ENCODE peak calls at places on chromosomes 16 and 17, in five cellular contexts. X, Q, D, K and C are unnamed samples.

GRCh38 chr16:4594433-4595410 is 20.0 kb downstream of the UBALD1 start:
- DNase-seq in K (no peak), D (no peak), Q (no peak), X (no peak), C (no peak)

GRCh38 chr17:28443901-28444638 is 29.4 kb upstream of the SLC13A2 start:
- DNase-seq in K (no peak), Q (no peak), D (no peak), X (no peak), C (no peak)

GRCh38 chr17:15907290-15907689 is 37.6 kb upstream of the ADORA2B start:
- DNase-seq in X (no peak), K (no peak), Q (no peak), D (no peak), C (no peak)

GRCh38 chr16:23148513-23149266 is 562 bp downstream of the USP31 start:
- DNase-seq in D (peak; percentile 40), Q (peak; percentile 70), X (peak; percentile 59), K (peak; percentile 63), C (no peak)

GRCh38 chr16:51146256-51146924 is 4.7 kb downstream of the SALL1 start:
- DNase-seq in K (no peak), Q (no peak), D (no peak), X (no peak), C (no peak)

GRCh38 chr17:6095501-6095900 is 25.3 kb downstream of the WSCD1 start:
- DNase-seq in D (no peak), X (no peak), K (no peak), Q (no peak), C (no peak)

GRCh38 chr17:70713694-70714093 is 544.4 kb downstream of the KCNJ2 start:
- DNase-seq in Q (no peak), X (no peak), D (no peak), K (no peak), C (no peak)

GRCh38 chr16:59634951-59635350 is 900.8 kb upstream of the GOT2 start:
- DNase-seq in X (no peak), K (no peak), Q (no peak), D (no peak), C (peak; percentile 35)

GRCh38 chr16:19769239-19769638 is 51.2 kb downstream of the IQCK start:
- DNase-seq in Q (no peak), X (no peak), D (no peak), K (no peak), C (no peak)

GRCh38 chr17:73753751-73754496 is 109.7 kb upstream of the SDK2 start:
- DNase-seq in X (no peak), D (no peak), K (no peak), Q (no peak), C (no peak)

GRCh38 chr16:27429981-27430441 is 28.0 kb downstream of the IL21R start:
- DNase-seq in Q (peak; percentile 46), D (no peak), K (no peak), X (no peak), C (no peak)

GRCh38 chr16:27426423-27427408 is 24.7 kb downstream of the IL21R start:
- DNase-seq in Q (peak; percentile 95), D (peak; percentile 23), K (peak; percentile 81), X (peak; percentile 47), C (no peak)

GRCh38 chr16:27429330-27429871 is 27.4 kb downstream of the IL21R start:
- DNase-seq in X (no peak), Q (no peak), D (no peak), K (no peak), C (no peak)

GRCh38 chr16:27427538-27427937 is 25.6 kb downstream of the IL21R start:
- DNase-seq in D (no peak), X (no peak), Q (peak; percentile 37), K (no peak), C (no peak)

DNA sequence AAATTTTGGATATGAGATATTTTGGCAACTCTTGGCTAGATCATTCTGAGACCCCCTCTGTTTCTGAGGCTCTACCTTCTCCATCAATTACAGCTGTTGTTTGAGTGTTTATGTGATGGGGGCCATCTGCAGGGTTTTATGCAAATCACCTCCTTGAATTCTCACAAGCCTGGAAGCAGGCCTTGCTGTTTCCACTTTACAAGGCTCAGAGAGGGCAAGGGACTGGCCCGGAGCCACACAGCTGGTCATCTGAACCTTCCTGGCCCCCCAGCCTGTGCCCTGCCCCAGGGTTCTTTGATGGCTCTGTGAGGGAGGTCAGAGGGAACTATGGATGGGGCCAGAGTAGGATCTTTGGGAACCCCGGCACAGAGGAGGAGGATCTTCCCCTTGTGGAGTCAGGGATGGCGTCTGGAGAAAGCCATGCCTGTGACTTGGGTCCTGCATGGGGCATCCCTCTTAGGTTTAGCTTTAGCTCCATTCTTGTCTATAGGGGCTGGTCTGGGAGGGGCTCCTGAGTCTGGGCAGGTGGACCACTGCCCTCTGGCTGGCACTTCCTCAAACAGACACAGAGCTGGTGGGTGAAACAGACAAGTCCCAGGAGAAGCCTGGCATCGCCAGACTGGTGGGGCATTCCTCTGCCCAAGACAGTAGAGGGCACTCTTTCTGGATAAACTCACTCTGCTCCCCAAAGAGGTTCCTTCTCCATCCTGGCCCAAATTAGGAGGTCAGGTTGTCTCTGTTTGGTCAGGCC is 26.2 kb downstream of the IL21R start:
- DNase-seq in K (peak; percentile 14), D (no peak), X (no peak), Q (peak; percentile 62), C (no peak)
- TF ChIP-seq CTCF in K (peak; percentile 21), D (no peak), X (no peak), Q (peak; percentile 35), C (no peak)

GRCh38 chr16:48113471-48113870 is 42.3 kb downstream of the ABCC12 start:
- DNase-seq in X (peak; percentile 53), K (no peak), D (peak; percentile 15), Q (no peak), C (no peak)
- TF ChIP-seq CTCF in X (peak; percentile 31), K (peak; percentile 42), D (no peak), Q (peak; percentile 5), C (peak; percentile 50)

GRCh38 chr17:38766341-38766740 is 13.8 kb downstream of the PSMB3 start:
- DNase-seq in X (no peak), D (no peak), Q (no peak), K (no peak), C (no peak)

GRCh38 chr17:38762231-38762630 is 9.7 kb downstream of the PSMB3 start:
- DNase-seq in Q (no peak), K (no peak), X (no peak), D (no peak), C (no peak)

DNA sequence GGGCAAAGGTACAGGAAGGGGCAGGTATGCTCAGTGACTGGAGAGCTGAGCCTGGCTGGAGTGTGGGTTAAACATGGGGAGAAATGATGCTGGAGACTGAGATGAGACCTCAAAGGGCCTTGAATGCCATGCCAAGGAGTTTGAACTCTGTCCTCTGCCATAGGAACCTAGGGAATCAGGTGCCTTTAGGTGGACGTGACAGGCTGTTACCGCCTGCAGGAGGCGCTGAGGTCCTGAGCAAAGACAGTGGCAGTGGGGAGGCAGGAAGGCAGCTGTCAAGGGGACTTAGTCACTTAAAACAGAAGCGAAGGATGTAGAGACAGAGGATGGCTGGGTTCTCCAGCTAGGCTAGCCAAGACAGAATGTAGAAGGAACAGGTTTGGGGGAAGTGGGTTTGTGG is 9.1 kb downstream of the PSMB3 start:
- DNase-seq in K (no peak), D (peak; percentile 58), Q (peak; percentile 55), X (peak; percentile 81), C (no peak)
- TF ChIP-seq CTCF in K (peak; percentile 36), D (no peak), Q (peak; percentile 25), X (peak; percentile 37), C (peak; percentile 27)

GRCh38 chr16:77169650-77170236 is 21.2 kb upstream of the MON1B start:
- DNase-seq in D (peak; percentile 62), X (peak; percentile 61), K (peak; percentile 41), Q (peak; percentile 66), C (no peak)
- TF ChIP-seq CTCF in D (peak; percentile 80), X (peak; percentile 56), K (peak; percentile 55), Q (peak; percentile 71), C (peak; percentile 64)

DNA sequence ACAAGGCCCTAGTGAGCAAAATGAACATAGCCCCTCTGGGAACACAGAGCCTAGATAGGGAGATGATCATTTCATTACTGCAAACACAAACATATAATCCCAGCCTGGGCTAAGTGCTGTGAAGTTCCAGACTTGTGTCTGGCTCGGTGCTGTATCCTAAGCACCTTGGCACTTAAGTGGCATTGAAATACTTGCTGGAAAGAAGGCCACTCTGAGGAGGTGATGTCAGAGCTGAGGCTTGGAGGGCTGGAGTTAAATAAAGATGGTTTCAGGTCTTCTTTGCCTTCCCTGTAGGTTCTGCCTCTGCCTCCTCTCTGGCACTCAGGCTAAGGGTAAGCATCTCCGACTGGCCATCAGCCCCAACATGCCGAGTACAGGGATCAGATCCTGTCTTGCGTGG is 2.4 kb upstream of the CACNA1G start:
- DNase-seq in D (no peak), Q (no peak), X (peak; percentile 37), K (no peak), C (no peak)
- TF ChIP-seq CTCF in D (no peak), Q (no peak), X (no peak), K (no peak), C (no peak)

DNA sequence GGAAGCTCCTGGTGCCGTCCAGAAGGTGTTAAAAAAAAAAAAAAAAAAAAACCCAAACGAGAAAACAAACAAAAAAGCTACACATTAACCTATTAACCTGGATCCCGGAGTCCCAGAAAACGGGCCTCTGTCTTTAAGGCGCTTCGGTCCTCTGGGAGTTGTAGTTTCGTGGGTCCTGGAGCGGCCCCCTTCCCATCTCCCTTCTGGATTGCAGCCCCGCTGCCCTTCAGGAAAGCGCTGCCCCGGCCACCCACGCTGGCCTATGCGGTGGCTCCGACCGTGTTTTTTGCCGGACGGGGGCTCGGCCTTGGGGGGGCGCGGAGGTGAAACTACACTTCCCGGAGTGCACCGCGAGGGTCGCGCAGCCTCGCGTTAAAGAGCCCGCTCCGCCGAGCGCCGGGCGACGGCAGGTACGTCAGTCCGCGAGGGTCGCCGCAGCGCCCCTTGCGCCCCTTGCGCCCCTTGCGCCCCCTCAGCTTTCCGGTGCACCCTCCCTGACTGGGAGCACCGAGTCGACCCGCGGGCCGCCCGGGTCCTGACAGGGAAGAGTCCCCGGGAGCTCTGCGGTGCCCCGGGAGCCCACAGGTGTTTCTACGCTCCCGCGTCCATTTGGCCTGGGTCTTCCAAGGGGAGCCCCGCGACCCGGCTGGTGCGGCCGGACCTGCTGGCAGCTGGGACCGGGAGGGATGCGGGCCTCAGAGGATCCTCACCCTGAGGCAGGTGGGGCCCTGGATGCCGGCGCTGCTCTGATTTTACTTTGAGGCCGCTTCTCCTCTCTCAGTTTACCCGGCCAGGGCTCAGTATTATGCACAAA is at the start of gene FCSK:
- DNase-seq in X (peak; percentile 75), K (peak; percentile 87), D (peak; percentile 90), Q (peak; percentile 80), C (no peak)
- TF ChIP-seq CTCF in X (peak; percentile 13), K (peak; percentile 23), D (peak; percentile 36), Q (no peak), C (peak; percentile 21)

GRCh38 chr17:49858796-49859195 is 10.9 kb upstream of the TAC4 start:
- DNase-seq in X (no peak), Q (no peak), D (no peak), K (no peak), C (no peak)
- TF ChIP-seq CTCF in X (no peak), Q (no peak), D (no peak), K (no peak), C (no peak)

GRCh38 chr16:10519929-10520868 is 60.2 kb downstream of the EMP2 start:
- DNase-seq in K (no peak), X (peak; percentile 70), Q (no peak), D (peak; percentile 42), C (peak; percentile 98)
- TF ChIP-seq CTCF in K (no peak), X (no peak), Q (no peak), D (no peak), C (no peak)